ENCODE peak calls at places on chromosomes 2 and 18, in nine cellular contexts. W is spleen, G is heart left ventricle, P is suprapubic skin, A is adrenal gland, I is body of pancreas, R is IMR-90, X is transverse colon, C is uterus. B is an unnamed sample.

GRCh38 chr2:72263043-72263780 is 115.5 kb upstream of the CYP26B1 start:
- DNase-seq in I (no peak), A (no peak), X (no peak), W (no peak), G (no peak), C (no peak), R (peak; percentile 5), P (no peak), B (no peak)

GRCh38 chr2:96265840-96266569 is at the start of the genes CIAO1 and TMEM127:
- DNase-seq in A (peak; percentile 99), W (peak; percentile 100), X (peak; percentile 99), R (peak; percentile 98), I (peak; percentile 98), P (peak; percentile 99), C (peak; percentile 97), G (peak; percentile 99), B (peak; percentile 98)

GRCh38 chr18:45876131-45876530 is 50.7 kb downstream of the SIGLEC15 start:
- DNase-seq in C (no peak), I (no peak), P (no peak), G (no peak), A (no peak), R (peak; percentile 25), X (no peak), W (no peak), B (no peak)

GRCh38 chr18:22267697-22268096 is 98.3 kb downstream of the GATA6 start:
- DNase-seq in P (no peak), G (peak; percentile 86), A (no peak), R (no peak), X (no peak), I (no peak), C (no peak), W (no peak), B (no peak)

GRCh38 chr2:126154256-126154655 is 501.7 kb upstream of the GYPC start:
- DNase-seq in I (no peak), W (no peak), R (no peak), A (no peak), P (no peak), G (no peak), X (no peak), C (no peak), B (no peak)

GRCh38 chr2:23491622-23492336 is 106.8 kb downstream of the KLHL29 start:
- DNase-seq in C (no peak), X (no peak), P (no peak), G (no peak), R (no peak), A (no peak), I (no peak), W (peak; percentile 70), B (no peak)

GRCh38 chr2:8850845-8851244 is 13.4 kb upstream of the KIDINS220 start:
- DNase-seq in P (no peak), R (no peak), A (no peak), X (no peak), C (no peak), W (no peak), I (no peak), G (no peak), B (no peak)

GRCh38 chr2:98734157-98734556 is 3.2 kb upstream of the MGAT4A start:
- DNase-seq in X (no peak), P (no peak), A (no peak), I (no peak), G (no peak), W (no peak), R (no peak), C (no peak), B (no peak)

GRCh38 chr2:230946429-230947234 is 21.6 kb upstream of the GPR55 start:
- DNase-seq in X (no peak), R (no peak), A (no peak), W (no peak), I (no peak), C (no peak), P (no peak), G (no peak), B (no peak)

GRCh38 chr2:72972744-72973535 is 55.6 kb downstream of the EMX1 start:
- DNase-seq in P (no peak), I (no peak), W (no peak), C (no peak), A (no peak), G (no peak), R (no peak), X (no peak), B (no peak)

GRCh38 chr18:49626842-49627360 is 65.0 kb downstream of the LIPG start:
- DNase-seq in G (no peak), W (no peak), P (no peak), X (no peak), I (no peak), C (no peak), R (no peak), A (no peak), B (no peak)

GRCh38 chr2:219772103-219772502 is 144.7 kb downstream of the SLC4A3 start:
- DNase-seq in G (no peak), R (no peak), A (no peak), I (no peak), X (no peak), W (no peak), C (no peak), P (no peak), B (no peak)

GRCh38 chr2:27041708-27042107 is 8.9 kb downstream of the TMEM214 start:
- DNase-seq in P (no peak), I (no peak), X (no peak), A (no peak), C (no peak), R (no peak), G (no peak), W (no peak), B (no peak)

GRCh38 chr2:27039871-27040270 is 7.1 kb downstream of the TMEM214 start:
- DNase-seq in G (no peak), C (no peak), P (no peak), R (no peak), W (peak; percentile 59), X (no peak), A (no peak), I (no peak), B (no peak)

GRCh38 chr2:27040282-27040681 is 7.5 kb downstream of the TMEM214 start:
- DNase-seq in G (no peak), I (no peak), A (no peak), W (peak; percentile 62), R (no peak), P (no peak), X (no peak), C (no peak), B (peak; percentile 46)

GRCh38 chr2:27042159-27042661 is 9.3 kb upstream of the AGBL5 start:
- DNase-seq in C (no peak), W (peak; percentile 64), I (peak; percentile 60), R (no peak), P (no peak), G (no peak), X (no peak), A (no peak), B (peak; percentile 51)

GRCh38 chr2:27042985-27043634 is 8.4 kb upstream of the AGBL5 start:
- DNase-seq in W (peak; percentile 19), X (peak; percentile 42), C (no peak), G (no peak), I (no peak), A (no peak), P (no peak), R (peak; percentile 78), B (no peak)
- TF ChIP-seq POLR2A in W (no peak), X (no peak), C (no peak), G (no peak), I (no peak), A (no peak), P (no peak), R (no peak), B (no peak)

GRCh38 chr2:36376992-36377738 is 21.6 kb downstream of the CRIM1 start:
- DNase-seq in P (no peak), C (no peak), W (no peak), I (peak; percentile 28), A (no peak), X (peak; percentile 79), G (no peak), R (no peak), B (no peak)
- H3K4me1 ChIP-seq in P (peaks cover 53% of the 10 kb centered on the region), C (peaks cover 3% of the 10 kb centered on the region), W (peaks cover 67% of the 10 kb centered on the region), I (peaks cover 54% of the 10 kb centered on the region), A (peaks cover 20% of the 10 kb centered on the region), X (peaks cover 65% of the 10 kb centered on the region), G (peaks cover 40% of the 10 kb centered on the region), R (peaks cover 44% of the 10 kb centered on the region), B (peaks cover 2% of the 10 kb centered on the region)

DNA sequence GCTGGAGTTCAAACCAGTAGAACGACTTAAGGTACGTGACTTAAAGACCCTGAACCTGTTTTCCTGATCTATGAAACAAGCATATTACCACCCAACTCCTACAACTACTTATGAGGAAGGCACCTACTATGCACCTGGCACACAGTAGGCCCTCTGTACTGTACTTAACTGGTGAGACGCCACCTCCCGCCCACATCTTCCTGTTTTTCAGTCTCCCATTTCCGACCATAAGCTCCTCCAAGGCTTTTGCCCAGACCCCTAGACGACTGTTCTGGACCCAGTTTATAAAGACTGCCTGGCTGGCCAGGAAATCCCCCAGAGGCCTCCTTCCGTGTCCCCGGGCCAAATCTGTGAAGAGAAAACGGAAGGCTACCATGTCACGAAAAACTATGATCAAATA is 1.5 kb downstream of the GALNT14 start:
- DNase-seq in C (no peak), G (no peak), W (no peak), I (no peak), X (no peak), P (no peak), A (no peak), R (no peak), B (no peak)
- H3K4me3 ChIP-seq in C (no peak overlapping the region), G (peak overlapping the region; percentile 62), W (no peak overlapping the region), I (no peak overlapping the region), X (no peak overlapping the region), P (no peak overlapping the region), A (no peak overlapping the region), R (no peak overlapping the region), B (no peak overlapping the region)

DNA sequence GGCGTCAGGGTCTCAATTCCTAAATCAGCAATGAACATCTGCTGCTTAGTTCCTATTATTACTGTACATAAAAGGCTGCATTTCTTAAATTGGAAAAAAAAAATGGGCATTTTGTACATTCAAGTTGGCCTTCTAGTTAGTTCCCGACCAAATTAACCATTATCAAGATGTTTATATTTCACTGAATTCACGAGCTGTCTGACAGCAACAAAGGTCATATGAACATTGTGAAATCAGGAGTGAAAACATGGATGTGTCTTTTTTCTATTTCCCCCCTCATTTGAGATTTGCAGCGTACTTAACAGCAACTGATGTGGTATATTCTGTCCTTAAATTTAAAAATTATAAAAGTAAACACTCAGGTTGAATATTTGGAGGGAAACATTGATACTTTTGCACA is 16.9 kb upstream of the MTCL1 start:
- DNase-seq in G (no peak), P (no peak), W (no peak), C (no peak), R (no peak), X (no peak), I (no peak), A (no peak), B (no peak)
- TF ChIP-seq POLR2A in G (no peak), P (no peak), W (no peak), C (no peak), R (no peak), X (no peak), I (no peak), A (no peak), B (no peak)

GRCh38 chr2:86031606-86032005 is 74.1 kb downstream of the POLR1A start:
- DNase-seq in R (no peak), A (no peak), C (no peak), G (no peak), X (no peak), W (peak; percentile 63), I (no peak), P (no peak), B (no peak)
- H3K4me1 ChIP-seq in R (peaks cover 13% of the 10 kb centered on the region), A (peaks cover 39% of the 10 kb centered on the region), C (peaks cover 16% of the 10 kb centered on the region), G (peaks cover 26% of the 10 kb centered on the region), X (peaks cover 9% of the 10 kb centered on the region), W (peaks cover 47% of the 10 kb centered on the region), I (peaks cover 19% of the 10 kb centered on the region), P (peaks cover 21% of the 10 kb centered on the region), B (no peaks in the 10 kb centered on the region)

GRCh38 chr2:45131587-45131986 is 122.3 kb upstream of the SIX2 start:
- DNase-seq in I (no peak), W (no peak), P (no peak), X (no peak), R (no peak), A (no peak), C (no peak), G (no peak), B (no peak)
- H3K4me3 ChIP-seq in I (no peak overlapping the region), W (no peak overlapping the region), P (no peak overlapping the region), X (no peak overlapping the region), R (no peak overlapping the region), A (no peak overlapping the region), C (no peak overlapping the region), G (no peak overlapping the region), B (no peak overlapping the region)